ENCODE peak calls at places on chromosomes 6 and 20, in six cellular contexts. F is Calu3; O is mucosa of descending colon; K is progenitor cell of endocrine pancreas; H is CD4-positive, alpha-beta T cell; R is HL-60. M is an unnamed sample.
A peak's percentile ranks its signal among the peaks of the same experiment; 100 is the strongest.

GRCh38 chr6:18389479-18389878 is 2.3 kb downstream of the RNF144B start:
- DNase-seq in K (no peak), H (no peak), R (no peak), F (no peak), O (no peak), M (no peak)

GRCh38 chr20:9038791-9039190 is 30.1 kb upstream of the PLCB4 start:
- DNase-seq in O (no peak), H (no peak), K (no peak), R (no peak), F (no peak), M (no peak)

GRCh38 chr6:110590821-110591351 is 114.5 kb upstream of the SLC22A16 start:
- DNase-seq in O (no peak), R (no peak), K (no peak), F (no peak), H (no peak), M (no peak)

GRCh38 chr6:21992178-21992967 is 304.5 kb downstream of the PRL start:
- DNase-seq in K (no peak), H (no peak), R (no peak), O (no peak), F (no peak), M (no peak)

GRCh38 chr6:152204584-152204983 is 397.1 kb downstream of the ESR1 start:
- DNase-seq in R (no peak), F (no peak), H (no peak), K (no peak), O (no peak), M (no peak)

GRCh38 chr20:44540834-44541233 is 19.0 kb upstream of the SERINC3 start:
- DNase-seq in O (no peak), F (no peak), K (no peak), R (no peak), H (no peak), M (no peak)

GRCh38 chr6:15351631-15352030 is 105.8 kb downstream of the JARID2 start:
- DNase-seq in K (no peak), H (no peak), O (no peak), R (no peak), F (no peak), M (no peak)

GRCh38 chr6:131657630-131658111 is 20.6 kb downstream of the ENPP3 start:
- DNase-seq in R (no peak), F (no peak), H (no peak), O (no peak), K (no peak), M (no peak)

GRCh38 chr6:121780325-121781313 is 345.2 kb downstream of the GJA1 start:
- DNase-seq in H (no peak), O (peak; percentile 62), R (no peak), F (no peak), K (no peak), M (no peak)

GRCh38 chr6:24766685-24767462 is 7.9 kb upstream of the GMNN start:
- DNase-seq in R (no peak), H (no peak), O (no peak), K (no peak), F (no peak), M (no peak)

GRCh38 chr6:19873031-19873430 is 35.9 kb downstream of the ID4 start:
- DNase-seq in F (peak; percentile 53), K (no peak), H (no peak), R (no peak), O (no peak), M (peak; percentile 33)

GRCh38 chr20:6868864-6869263 is 101.4 kb downstream of the BMP2 start:
- DNase-seq in K (no peak), R (no peak), H (no peak), F (no peak), O (no peak), M (no peak)

GRCh38 chr6:158560787-158561246 is 926 bp downstream of the TMEM181 start:
- DNase-seq in O (no peak), H (no peak), R (no peak), F (peak; percentile 16), K (no peak), M (no peak)

GRCh38 chr20:40652426-40652825 is 36.6 kb downstream of the MAFB start:
- DNase-seq in K (no peak), H (no peak), F (no peak), O (no peak), R (no peak), M (no peak)

GRCh38 chr20:25292176-25292891 is 44.4 kb downstream of the PYGB start:
- DNase-seq in F (no peak), R (no peak), O (peak; percentile 38), H (no peak), K (no peak), M (no peak)

GRCh38 chr20:5688431-5688972 is 61.7 kb upstream of the SHLD1 start:
- DNase-seq in H (no peak), F (no peak), K (no peak), O (peak; percentile 50), R (peak; percentile 82), M (peak; percentile 7)

GRCh38 chr6:82057846-82058554 is 189.5 kb downstream of the IBTK start:
- DNase-seq in O (no peak), F (no peak), K (no peak), H (no peak), R (no peak), M (no peak)

GRCh38 chr6:108838101-108838717 is 10.0 kb upstream of the ARMC2 start:
- DNase-seq in R (no peak), H (no peak), F (peak; percentile 30), O (no peak), K (peak; percentile 34), M (peak; percentile 44)

GRCh38 chr20:9319687-9320384 is 194.6 kb upstream of the LAMP5 start:
- DNase-seq in R (no peak), K (no peak), O (no peak), F (no peak), H (no peak), M (no peak)

GRCh38 chr6:149923327-149923986 is 536 bp upstream of the RAET1G start:
- DNase-seq in H (no peak), F (no peak), K (no peak), R (no peak), O (no peak), M (no peak)

GRCh38 chr6:43494321-43494720 is 15.8 kb downstream of the LRRC73 start:
- DNase-seq in R (no peak), O (no peak), F (no peak), H (no peak), K (no peak), M (no peak)

GRCh38 chr6:134178230-134179044 is 126.0 kb upstream of the SLC2A12 start:
- DNase-seq in H (peak; percentile 83), O (peak; percentile 83), F (peak; percentile 82), K (peak; percentile 49), R (peak; percentile 61), M (peak; percentile 80)

GRCh38 chr20:45322952-45323383 is 14.9 kb upstream of the MATN4 start:
- DNase-seq in K (no peak), F (peak; percentile 70), O (no peak), R (peak; percentile 55), H (no peak), M (no peak)

GRCh38 chr20:34754611-34755010 is 50.5 kb downstream of the TP53INP2 start:
- DNase-seq in H (no peak), R (no peak), K (no peak), O (no peak), F (no peak), M (no peak)

GRCh38 chr20:34751453-34751852 is 47.3 kb downstream of the TP53INP2 start:
- DNase-seq in H (no peak), F (no peak), R (no peak), K (no peak), O (no peak), M (no peak)

GRCh38 chr20:34755367-34755766 is 51.2 kb downstream of the TP53INP2 start:
- DNase-seq in R (no peak), F (no peak), H (no peak), O (no peak), K (no peak), M (no peak)

GRCh38 chr20:34750484-34750883 is 46.3 kb downstream of the TP53INP2 start:
- DNase-seq in H (no peak), K (no peak), O (no peak), F (no peak), R (no peak), M (no peak)

DNA sequence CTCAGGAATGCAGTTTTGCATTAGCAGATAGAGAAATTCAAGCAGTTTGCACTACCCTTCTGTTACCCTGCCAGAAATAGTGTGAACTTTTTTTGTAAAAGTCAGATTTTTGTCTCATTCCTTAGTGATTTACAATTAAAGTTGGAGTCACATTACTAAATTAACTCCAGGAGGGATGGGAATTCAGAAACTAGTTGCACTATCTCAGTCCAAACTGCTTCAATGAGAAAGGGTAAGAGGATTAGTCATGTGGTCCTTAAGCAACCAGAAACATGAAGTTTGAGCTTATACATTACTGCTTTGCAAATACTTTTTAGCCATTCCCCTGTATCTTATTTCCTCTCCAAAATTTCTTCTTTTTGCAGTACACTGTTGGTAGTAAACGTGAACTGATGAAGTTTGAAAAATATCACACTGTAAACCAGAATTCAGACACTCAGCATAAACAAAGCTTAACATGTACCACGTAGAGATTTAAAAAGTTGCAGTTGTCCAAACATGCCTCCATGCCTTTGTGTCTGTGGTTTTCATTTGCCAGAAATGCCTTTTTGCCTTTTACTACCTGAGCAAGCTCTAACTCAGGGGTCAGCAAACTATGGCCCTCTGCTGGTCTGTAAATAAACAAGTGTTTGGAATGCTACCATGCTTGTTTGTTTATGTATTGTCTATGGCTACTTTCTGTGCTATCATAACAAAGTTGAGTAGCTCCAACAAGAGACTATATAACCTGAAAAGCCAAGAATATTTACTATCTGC is 49.7 kb downstream of the TP53INP2 start:
- DNase-seq in O (no peak), K (no peak), H (no peak), F (no peak), R (no peak), M (no peak)
- TF ChIP-seq CTCF in O (no peak), K (no peak), H (no peak), F (no peak), R (no peak), M (no peak)

DNA sequence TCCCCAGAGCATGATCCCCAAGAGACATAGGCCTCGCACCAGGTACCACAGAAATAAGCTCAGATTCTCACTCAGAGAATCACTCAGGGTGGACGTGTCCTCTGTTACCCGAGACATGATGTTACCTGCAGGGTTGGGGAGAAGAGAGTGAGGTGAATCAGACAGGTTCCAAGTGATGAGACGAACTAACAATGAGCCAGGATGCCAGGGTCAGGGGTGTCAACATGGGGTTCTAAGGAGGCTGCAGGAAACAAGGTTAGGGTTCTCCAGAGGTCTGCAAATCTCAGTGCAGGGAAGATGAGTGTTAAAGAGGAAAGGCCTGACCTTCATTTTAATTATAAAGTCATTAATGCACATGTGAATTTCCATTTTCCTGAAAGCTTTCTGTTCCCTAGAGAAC is 2.5 kb downstream of the TAP1 start:
- DNase-seq in H (no peak), F (no peak), R (no peak), K (no peak), O (no peak), M (no peak)
- TF ChIP-seq CTCF in H (no peak), F (no peak), R (no peak), K (no peak), O (no peak), M (no peak)

DNA sequence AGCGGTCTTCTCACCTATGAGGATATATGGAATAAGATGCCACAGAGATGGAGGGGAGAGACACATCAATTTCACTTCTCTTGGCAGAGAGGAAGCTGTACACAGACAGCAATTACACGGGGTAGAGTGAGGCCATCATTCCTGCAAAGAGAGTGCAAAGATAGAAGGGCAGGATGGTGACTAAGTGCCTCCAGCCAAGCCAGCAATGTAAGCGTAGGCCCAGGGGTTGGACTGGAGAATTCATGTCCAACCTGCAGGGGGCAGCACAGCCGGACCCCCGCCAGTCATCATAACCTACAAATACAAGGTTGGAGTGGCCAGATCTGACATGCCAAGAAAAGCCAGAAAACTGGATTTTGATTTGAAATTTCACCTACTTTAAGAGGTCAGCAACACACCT is 56.3 kb downstream of the NRN1 start:
- DNase-seq in F (peak; percentile 10), O (no peak), H (no peak), R (no peak), K (no peak), M (peak; percentile 61)
- TF ChIP-seq CTCF in F (no peak), O (no peak), H (peak; percentile 23), R (peak; percentile 12), K (peak; percentile 60), M (peak; percentile 79)

GRCh38 chr6:138664740-138665139 is 108.8 kb upstream of the CCDC28A start:
- DNase-seq in K (no peak), H (no peak), R (no peak), F (no peak), O (no peak), M (no peak)
- TF ChIP-seq CTCF in K (no peak), H (no peak), R (no peak), F (no peak), O (no peak), M (no peak)

M was measured in endothelial cell.